ENCODE peak calls at places on chromosomes 16 and 17, in six cellular contexts. V, H, Y, B, P and M are unnamed samples.

GRCh38 chr17:79372470-79373238 is 238.2 kb downstream of the RBFOX3 start:
- DNase-seq in V (no peak), H (no peak), Y (no peak), B (no peak), P (no peak), M (no peak)

GRCh38 chr17:57284984-57285646 is 28.8 kb downstream of the MSI2 start:
- DNase-seq in V (peak; percentile 63), H (no peak), Y (peak; percentile 44), B (no peak), P (no peak), M (peak; percentile 20)

GRCh38 chr16:19366384-19366783 is 51.3 kb upstream of the TMC5 start:
- DNase-seq in V (no peak), H (no peak), Y (peak; percentile 7), B (no peak), P (no peak), M (no peak)

GRCh38 chr16:75632857-75633256 is 9.8 kb upstream of the ADAT1 start:
- DNase-seq in V (no peak), H (no peak), Y (no peak), B (no peak), P (no peak), M (no peak)

GRCh38 chr17:29212094-29212631 is 32.0 kb upstream of the MYO18A start:
- DNase-seq in V (no peak), H (no peak), Y (no peak), B (no peak), P (no peak), M (no peak)

GRCh38 chr16:71748226-71748625 is 23.7 kb upstream of the PHLPP2 start:
- DNase-seq in V (no peak), H (no peak), Y (no peak), B (no peak), P (no peak), M (no peak)

GRCh38 chr16:57373117-57373947 is 1.0 kb downstream of the CX3CL1 start:
- DNase-seq in V (no peak), H (no peak), Y (no peak), B (no peak), P (no peak), M (no peak)

GRCh38 chr16:66326995-66327513 is 39.4 kb upstream of the CDH5 start:
- DNase-seq in V (no peak), H (peak; percentile 28), Y (no peak), B (no peak), P (peak; percentile 74), M (peak; percentile 10)

GRCh38 chr17:1912146-1912545 is 82.3 kb downstream of the RPA1 start:
- DNase-seq in V (no peak), H (no peak), Y (no peak), B (no peak), P (no peak), M (no peak)

GRCh38 chr17:59154721-59155438 is at the start of gene SKA2:
- DNase-seq in V (no peak), H (no peak), Y (peak; percentile 98), B (peak; percentile 100), P (peak; percentile 95), M (no peak)

GRCh38 chr17:70622382-70623260 is 453.3 kb downstream of the KCNJ2 start:
- DNase-seq in V (peak; percentile 14), H (peak; percentile 2), Y (no peak), B (peak; percentile 46), P (peak; percentile 25), M (peak; percentile 71)

GRCh38 chr17:83083368-83084201 is 4.2 kb downstream of the METRNL start:
- DNase-seq in V (no peak), H (peak; percentile 99), Y (no peak), B (peak; percentile 91), P (no peak), M (peak; percentile 94)

GRCh38 chr16:80387308-80387921 is 153.4 kb upstream of the DYNLRB2 start:
- DNase-seq in V (no peak), H (no peak), Y (no peak), B (no peak), P (no peak), M (peak; percentile 7)

GRCh38 chr17:15398291-15398690 is 56.9 kb upstream of the TEKT3 start:
- DNase-seq in V (no peak), H (peak; percentile 42), Y (peak; percentile 78), B (peak; percentile 32), P (no peak), M (no peak)

GRCh38 chr16:1941924-1942809 is 832 bp downstream of the MSRB1 start:
- DNase-seq in V (no peak), H (no peak), Y (no peak), B (peak; percentile 40), P (peak; percentile 66), M (peak; percentile 50)

GRCh38 chr17:66115246-66115645 is 76.7 kb downstream of the CEP112 start:
- DNase-seq in V (no peak), H (peak; percentile 19), Y (no peak), B (peak; percentile 31), P (no peak), M (peak; percentile 62)

GRCh38 chr17:82247856-82248671 is 19.2 kb downstream of the SLC16A3 start:
- DNase-seq in V (no peak), H (no peak), Y (no peak), B (no peak), P (peak; percentile 15), M (no peak)

GRCh38 chr17:75341784-75342183 is 52.6 kb upstream of the SLC25A19 start:
- DNase-seq in V (no peak), H (no peak), Y (no peak), B (no peak), P (no peak), M (no peak)

GRCh38 chr16:22235839-22236745 is 30.0 kb downstream of the EEF2K start:
- DNase-seq in V (no peak), H (peak; percentile 65), Y (peak; percentile 77), B (peak; percentile 48), P (no peak), M (no peak)

GRCh38 chr16:88455610-88456355 is 2.7 kb downstream of the ZFPM1 start:
- DNase-seq in V (peak; percentile 93), H (peak; percentile 65), Y (peak; percentile 68), B (peak; percentile 74), P (no peak), M (peak; percentile 53)

GRCh38 chr17:62656446-62656845 is 29.0 kb downstream of the MRC2 start:
- DNase-seq in V (no peak), H (no peak), Y (no peak), B (no peak), P (no peak), M (no peak)

GRCh38 chr17:82334622-82335394 is 1.2 kb upstream of the SECTM1 start:
- DNase-seq in V (no peak), H (peak; percentile 38), Y (no peak), B (peak; percentile 27), P (peak; percentile 41), M (peak; percentile 36)

GRCh38 chr17:37605813-37606505 is 3.3 kb downstream of the SYNRG start:
- DNase-seq in V (peak; percentile 62), H (no peak), Y (no peak), B (no peak), P (no peak), M (no peak)

DNA sequence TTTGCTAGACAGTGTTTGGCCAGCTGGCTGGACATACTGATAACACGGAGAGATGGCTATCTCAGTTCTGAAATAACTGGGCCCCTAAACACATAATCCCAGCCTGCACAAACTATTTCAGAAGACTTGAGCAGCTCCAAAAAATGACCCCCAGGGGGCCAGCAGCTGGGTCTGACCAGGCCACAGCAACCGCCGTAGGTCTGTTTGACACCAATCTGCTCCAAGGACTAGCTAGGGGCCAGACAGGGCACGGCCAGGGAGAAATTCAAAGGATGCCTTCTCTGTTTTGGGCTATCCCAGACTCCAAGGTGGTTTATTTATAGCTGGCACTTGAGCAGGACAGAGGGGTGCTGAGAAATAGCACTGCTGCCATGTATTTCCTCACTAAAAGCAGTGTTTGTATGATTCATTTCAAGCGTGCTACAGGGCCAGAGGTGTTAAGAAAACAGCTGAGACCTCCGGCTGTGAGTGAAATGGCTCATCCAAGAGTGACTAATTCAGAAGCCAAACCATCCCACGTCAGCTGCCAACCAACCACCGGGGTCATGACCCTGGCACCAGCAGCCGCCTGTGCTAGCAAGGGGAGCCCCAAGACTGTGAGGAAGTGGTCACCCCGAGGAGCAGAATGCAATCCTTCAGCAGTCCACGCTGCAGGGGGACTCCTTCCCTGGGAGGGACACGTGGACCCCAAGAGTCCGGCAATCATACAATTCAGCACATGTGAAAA is 5.7 kb downstream of the GGA2 start:
- DNase-seq in V (peak; percentile 91), H (peak; percentile 84), Y (peak; percentile 72), B (peak; percentile 88), P (peak; percentile 64), M (peak; percentile 97)
- H3K4me3 ChIP-seq in V (peak overlapping the region; percentile 53), H (no peak overlapping the region), Y (no peak overlapping the region), B (no peak overlapping the region), P (no peak overlapping the region), M (no peak overlapping the region)

GRCh38 chr17:16468428-16468992 is 23.5 kb downstream of the LRRC75A start:
- DNase-seq in V (no peak), H (no peak), Y (no peak), B (no peak), P (no peak), M (no peak)

GRCh38 chr17:16473286-16474011 is 18.5 kb downstream of the LRRC75A start:
- DNase-seq in V (no peak), H (no peak), Y (no peak), B (no peak), P (no peak), M (no peak)

GRCh38 chr17:16472539-16472938 is 19.5 kb downstream of the LRRC75A start:
- DNase-seq in V (no peak), H (peak; percentile 58), Y (no peak), B (no peak), P (no peak), M (no peak)

GRCh38 chr17:16467886-16468285 is 24.1 kb downstream of the LRRC75A start:
- DNase-seq in V (no peak), H (peak; percentile 54), Y (no peak), B (no peak), P (no peak), M (no peak)

GRCh38 chr17:16470302-16470701 is 21.7 kb downstream of the LRRC75A start:
- DNase-seq in V (no peak), H (no peak), Y (no peak), B (no peak), P (no peak), M (no peak)
- TF ChIP-seq CTCF in V (no peak), H (peak; percentile 9), Y (no peak), B (no peak), P (no peak), M (peak; percentile 33)

GRCh38 chr16:31134091-31134571 is 1.4 kb downstream of the PRSS8 start:
- DNase-seq in V (no peak), H (no peak), Y (no peak), B (no peak), P (peak; percentile 56), M (no peak)
- H3K4me3 ChIP-seq in V (no peak overlapping the region), H (no peak overlapping the region), Y (no peak overlapping the region), B (no peak overlapping the region), P (peak overlapping the region; percentile 56), M (no peak overlapping the region)

DNA sequence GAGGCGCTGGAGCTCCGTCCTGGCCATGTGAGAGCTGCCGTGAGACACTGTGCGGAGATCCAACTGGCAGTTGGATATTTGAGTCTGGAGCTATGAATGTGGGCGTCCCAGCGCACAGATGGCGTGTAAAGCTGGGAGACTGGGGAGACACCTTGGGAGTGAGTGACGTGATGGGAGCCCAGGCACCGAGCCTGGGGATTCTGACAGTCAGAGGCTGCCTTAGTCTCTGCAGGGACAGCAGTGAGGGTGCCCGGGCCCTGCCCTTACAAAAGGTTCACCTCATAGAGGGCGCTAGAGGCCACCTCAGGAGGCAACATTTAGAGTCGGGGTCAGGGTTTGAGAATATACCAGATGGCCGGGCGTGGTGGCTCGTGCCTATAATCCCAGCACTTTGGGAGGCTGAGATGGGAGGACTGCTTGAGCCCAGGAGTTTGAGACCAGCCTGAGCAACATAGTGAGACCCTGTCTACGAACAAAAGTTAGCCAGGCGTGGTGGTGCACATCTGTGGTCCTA is 194.1 kb upstream of the GSE1 start:
- DNase-seq in V (no peak), H (no peak), Y (no peak), B (no peak), P (peak; percentile 21), M (no peak)
- TF ChIP-seq CTCF in V (no peak), H (no peak), Y (no peak), B (no peak), P (no peak), M (no peak)

GRCh38 chr17:416293-417206 is 63.9 kb upstream of the RPH3AL start:
- DNase-seq in V (peak; percentile 94), H (no peak), Y (no peak), B (no peak), P (no peak), M (no peak)
- H3K4me3 ChIP-seq in V (peak overlapping the region; percentile 92), H (no peak overlapping the region), Y (no peak overlapping the region), B (no peak overlapping the region), P (no peak overlapping the region), M (no peak overlapping the region)